ENCODE peak calls at places on chromosomes 13 and 19, in six cellular contexts. One of them, this sample, is unnamed.

GRCh38 chr13:37141011-37141410 is 35.5 kb upstream of the CSNK1A1L start:
- DNase-seq in GM12878: no peak
- DNase-seq in SK-N-SH: no peak
- DNase-seq in H1: no peak
- DNase-seq in K562: no peak
- DNase-seq in HCT116: no peak
- DNase-seq in this sample: no peak

GRCh38 chr19:51740356-51740755 is 11.3 kb downstream of the FPR1 start:
- DNase-seq in GM12878: no peak
- DNase-seq in SK-N-SH: no peak
- DNase-seq in H1: no peak
- DNase-seq in K562: no peak
- DNase-seq in HCT116: no peak
- DNase-seq in this sample: no peak

GRCh38 chr19:41373993-41374392 is 2.3 kb upstream of the TMEM91 start:
- DNase-seq in GM12878: no peak
- DNase-seq in SK-N-SH: peak; percentile 94
- DNase-seq in H1: no peak
- DNase-seq in K562: no peak
- DNase-seq in HCT116: no peak
- DNase-seq in this sample: no peak

GRCh38 chr13:106548064-106548696 is 12.7 kb upstream of the EFNB2 start:
- DNase-seq in GM12878: no peak
- DNase-seq in SK-N-SH: no peak
- DNase-seq in H1: no peak
- DNase-seq in K562: no peak
- DNase-seq in HCT116: no peak
- DNase-seq in this sample: no peak

GRCh38 chr13:102327119-102327617 is 74.7 kb downstream of the FGF14 start:
- DNase-seq in GM12878: no peak
- DNase-seq in SK-N-SH: no peak
- DNase-seq in H1: no peak
- DNase-seq in K562: no peak
- DNase-seq in HCT116: no peak
- DNase-seq in this sample: no peak

GRCh38 chr19:16698914-16699313 is 20.7 kb upstream of the NWD1 start:
- DNase-seq in GM12878: no peak
- DNase-seq in SK-N-SH: peak; percentile 42
- DNase-seq in H1: no peak
- DNase-seq in K562: no peak
- DNase-seq in HCT116: no peak
- DNase-seq in this sample: no peak

GRCh38 chr13:33244907-33245287 is 40.7 kb downstream of the STARD13 start:
- DNase-seq in GM12878: no peak
- DNase-seq in SK-N-SH: no peak
- DNase-seq in H1: no peak
- DNase-seq in K562: no peak
- DNase-seq in HCT116: no peak
- DNase-seq in this sample: no peak

GRCh38 chr19:39192846-39193245 is 3.9 kb upstream of the NCCRP1 start:
- DNase-seq in GM12878: no peak
- DNase-seq in SK-N-SH: peak; percentile 68
- DNase-seq in H1: no peak
- DNase-seq in K562: no peak
- DNase-seq in HCT116: no peak
- DNase-seq in this sample: no peak

GRCh38 chr13:25233861-25234260 is 53.4 kb downstream of the MTMR6 start:
- DNase-seq in GM12878: no peak
- DNase-seq in SK-N-SH: no peak
- DNase-seq in H1: no peak
- DNase-seq in K562: no peak
- DNase-seq in HCT116: no peak
- DNase-seq in this sample: peak; percentile 77

GRCh38 chr13:103140001-103140671 is 73.9 kb upstream of the SLC10A2 start:
- DNase-seq in GM12878: peak; percentile 52
- DNase-seq in SK-N-SH: peak; percentile 10
- DNase-seq in H1: no peak
- DNase-seq in K562: peak; percentile 9
- DNase-seq in HCT116: peak; percentile 16
- DNase-seq in this sample: peak; percentile 4

GRCh38 chr13:30846844-30847243 is 59.2 kb upstream of the MEDAG start:
- DNase-seq in GM12878: no peak
- DNase-seq in SK-N-SH: no peak
- DNase-seq in H1: no peak
- DNase-seq in K562: no peak
- DNase-seq in HCT116: no peak
- DNase-seq in this sample: no peak

GRCh38 chr13:60169239-60170031 is 5.7 kb upstream of the DIAPH3 start:
- DNase-seq in GM12878: no peak
- DNase-seq in SK-N-SH: no peak
- DNase-seq in H1: no peak
- DNase-seq in K562: no peak
- DNase-seq in HCT116: no peak
- DNase-seq in this sample: no peak

GRCh38 chr13:109654341-109655205 is 131.8 kb downstream of the IRS2 start:
- DNase-seq in GM12878: no peak
- DNase-seq in SK-N-SH: no peak
- DNase-seq in H1: no peak
- DNase-seq in K562: no peak
- DNase-seq in HCT116: no peak
- DNase-seq in this sample: no peak

GRCh38 chr19:52786078-52786463 is 520 bp downstream of the ZNF600 start:
- DNase-seq in GM12878: no peak
- DNase-seq in SK-N-SH: peak; percentile 41
- DNase-seq in H1: no peak
- DNase-seq in K562: peak; percentile 35
- DNase-seq in HCT116: no peak
- DNase-seq in this sample: peak; percentile 3

GRCh38 chr13:75327132-75327505 is 154.8 kb downstream of the TBC1D4 start:
- DNase-seq in GM12878: no peak
- DNase-seq in SK-N-SH: no peak
- DNase-seq in H1: no peak
- DNase-seq in K562: no peak
- DNase-seq in HCT116: no peak
- DNase-seq in this sample: no peak

GRCh38 chr13:30429721-30430694 is 7.7 kb downstream of the UBE2L5 start:
- DNase-seq in GM12878: peak; percentile 59
- DNase-seq in SK-N-SH: no peak
- DNase-seq in H1: no peak
- DNase-seq in K562: peak; percentile 14
- DNase-seq in HCT116: peak; percentile 60
- DNase-seq in this sample: no peak

GRCh38 chr13:43196171-43196611 is 172.8 kb downstream of the DNAJC15 start:
- DNase-seq in GM12878: no peak
- DNase-seq in SK-N-SH: peak; percentile 70
- DNase-seq in H1: no peak
- DNase-seq in K562: no peak
- DNase-seq in HCT116: no peak
- DNase-seq in this sample: peak; percentile 7

GRCh38 chr13:36531746-36532486 is 99.6 kb downstream of the CCNA1 start:
- DNase-seq in GM12878: no peak
- DNase-seq in SK-N-SH: no peak
- DNase-seq in H1: no peak
- DNase-seq in K562: no peak
- DNase-seq in HCT116: no peak
- DNase-seq in this sample: no peak

GRCh38 chr13:113365551-113365971 is 1.6 kb upstream of the GRTP1 start:
- DNase-seq in GM12878: no peak
- DNase-seq in SK-N-SH: no peak
- DNase-seq in H1: no peak
- DNase-seq in K562: no peak
- DNase-seq in HCT116: no peak
- DNase-seq in this sample: no peak

GRCh38 chr19:16445238-16446107 is 26.3 kb downstream of the EPS15L1 start:
- DNase-seq in GM12878: peak; percentile 90
- DNase-seq in SK-N-SH: no peak
- DNase-seq in H1: no peak
- DNase-seq in K562: no peak
- DNase-seq in HCT116: no peak
- DNase-seq in this sample: no peak

GRCh38 chr19:34428549-34429285 is 536 bp downstream of the UBA2 start:
- DNase-seq in GM12878: no peak
- DNase-seq in SK-N-SH: peak; percentile 47
- DNase-seq in H1: no peak
- DNase-seq in K562: peak; percentile 89
- DNase-seq in HCT116: no peak
- DNase-seq in this sample: peak; percentile 9

GRCh38 chr19:45001087-45001739 is at the start of gene RELB:
- DNase-seq in GM12878: peak; percentile 57
- DNase-seq in SK-N-SH: peak; percentile 99
- DNase-seq in H1: peak; percentile 47
- DNase-seq in K562: peak; percentile 98
- DNase-seq in HCT116: peak; percentile 72
- DNase-seq in this sample: peak; percentile 91

GRCh38 chr19:56217039-56217949 is 15.2 kb downstream of the ZSCAN5C start:
- DNase-seq in GM12878: no peak
- DNase-seq in SK-N-SH: peak; percentile 39
- DNase-seq in H1: peak; percentile 27
- DNase-seq in K562: no peak
- DNase-seq in HCT116: no peak
- DNase-seq in this sample: no peak

GRCh38 chr13:27194895-27195764 is 23.5 kb upstream of the USP12 start:
- DNase-seq in GM12878: no peak
- DNase-seq in SK-N-SH: no peak
- DNase-seq in H1: no peak
- DNase-seq in K562: peak; percentile 32
- DNase-seq in HCT116: peak; percentile 96
- DNase-seq in this sample: no peak

GRCh38 chr19:6041071-6041470 is 63.1 kb upstream of the RANBP3 start:
- DNase-seq in GM12878: no peak
- DNase-seq in SK-N-SH: no peak
- DNase-seq in H1: no peak
- DNase-seq in K562: no peak
- DNase-seq in HCT116: no peak
- DNase-seq in this sample: no peak

GRCh38 chr19:50833802-50834167 is 411 bp upstream of the KLK15 start:
- DNase-seq in GM12878: no peak
- DNase-seq in SK-N-SH: no peak
- DNase-seq in H1: no peak
- DNase-seq in K562: no peak
- DNase-seq in HCT116: no peak
- DNase-seq in this sample: no peak

GRCh38 chr13:45490068-45490467 is 25.3 kb downstream of the COG3 start:
- DNase-seq in GM12878: no peak
- DNase-seq in SK-N-SH: peak; percentile 27
- DNase-seq in H1: no peak
- DNase-seq in K562: no peak
- DNase-seq in HCT116: no peak
- DNase-seq in this sample: no peak
- TF ChIP-seq JUND in GM12878: no peak
- TF ChIP-seq JUND in SK-N-SH: no peak
- TF ChIP-seq JUND in H1: no peak
- TF ChIP-seq JUND in K562: no peak
- TF ChIP-seq JUND in HCT116: no peak
- TF ChIP-seq JUND in this sample: no peak

GRCh38 chr19:48196321-48196761 is 25.9 kb downstream of the ZSWIM9 start:
- DNase-seq in GM12878: no peak
- DNase-seq in SK-N-SH: peak; percentile 35
- DNase-seq in H1: no peak
- DNase-seq in K562: no peak
- DNase-seq in HCT116: no peak
- DNase-seq in this sample: no peak

GRCh38 chr19:48194041-48194871 is 23.8 kb downstream of the ZSWIM9 start:
- DNase-seq in GM12878: no peak
- DNase-seq in SK-N-SH: peak; percentile 34
- DNase-seq in H1: no peak
- DNase-seq in K562: peak; percentile 38
- DNase-seq in HCT116: no peak
- DNase-seq in this sample: no peak

GRCh38 chr19:48192750-48193149 is 22.3 kb downstream of the ZSWIM9 start:
- DNase-seq in GM12878: no peak
- DNase-seq in SK-N-SH: no peak
- DNase-seq in H1: no peak
- DNase-seq in K562: no peak
- DNase-seq in HCT116: no peak
- DNase-seq in this sample: no peak

GRCh38 chr19:48195106-48195830 is 24.8 kb downstream of the ZSWIM9 start:
- DNase-seq in GM12878: no peak
- DNase-seq in SK-N-SH: peak; percentile 24
- DNase-seq in H1: no peak
- DNase-seq in K562: no peak
- DNase-seq in HCT116: no peak
- DNase-seq in this sample: no peak

GRCh38 chr19:48196933-48197665 is 26.6 kb downstream of the ZSWIM9 start:
- DNase-seq in GM12878: no peak
- DNase-seq in SK-N-SH: peak; percentile 25
- DNase-seq in H1: no peak
- DNase-seq in K562: peak; percentile 29
- DNase-seq in HCT116: no peak
- DNase-seq in this sample: no peak
- TF ChIP-seq JUND in GM12878: no peak
- TF ChIP-seq JUND in SK-N-SH: no peak
- TF ChIP-seq JUND in H1: no peak
- TF ChIP-seq JUND in K562: no peak
- TF ChIP-seq JUND in HCT116: no peak
- TF ChIP-seq JUND in this sample: no peak

GRCh38 chr19:27774827-27775226 is 1438.1 kb downstream of the UQCRFS1 start:
- DNase-seq in GM12878: no peak
- DNase-seq in SK-N-SH: no peak
- DNase-seq in H1: no peak
- DNase-seq in K562: peak; percentile 72
- DNase-seq in HCT116: no peak
- DNase-seq in this sample: peak; percentile 16
- TF ChIP-seq JUND in GM12878: no peak
- TF ChIP-seq JUND in SK-N-SH: no peak
- TF ChIP-seq JUND in H1: no peak
- TF ChIP-seq JUND in K562: no peak
- TF ChIP-seq JUND in HCT116: no peak
- TF ChIP-seq JUND in this sample: no peak

DNA sequence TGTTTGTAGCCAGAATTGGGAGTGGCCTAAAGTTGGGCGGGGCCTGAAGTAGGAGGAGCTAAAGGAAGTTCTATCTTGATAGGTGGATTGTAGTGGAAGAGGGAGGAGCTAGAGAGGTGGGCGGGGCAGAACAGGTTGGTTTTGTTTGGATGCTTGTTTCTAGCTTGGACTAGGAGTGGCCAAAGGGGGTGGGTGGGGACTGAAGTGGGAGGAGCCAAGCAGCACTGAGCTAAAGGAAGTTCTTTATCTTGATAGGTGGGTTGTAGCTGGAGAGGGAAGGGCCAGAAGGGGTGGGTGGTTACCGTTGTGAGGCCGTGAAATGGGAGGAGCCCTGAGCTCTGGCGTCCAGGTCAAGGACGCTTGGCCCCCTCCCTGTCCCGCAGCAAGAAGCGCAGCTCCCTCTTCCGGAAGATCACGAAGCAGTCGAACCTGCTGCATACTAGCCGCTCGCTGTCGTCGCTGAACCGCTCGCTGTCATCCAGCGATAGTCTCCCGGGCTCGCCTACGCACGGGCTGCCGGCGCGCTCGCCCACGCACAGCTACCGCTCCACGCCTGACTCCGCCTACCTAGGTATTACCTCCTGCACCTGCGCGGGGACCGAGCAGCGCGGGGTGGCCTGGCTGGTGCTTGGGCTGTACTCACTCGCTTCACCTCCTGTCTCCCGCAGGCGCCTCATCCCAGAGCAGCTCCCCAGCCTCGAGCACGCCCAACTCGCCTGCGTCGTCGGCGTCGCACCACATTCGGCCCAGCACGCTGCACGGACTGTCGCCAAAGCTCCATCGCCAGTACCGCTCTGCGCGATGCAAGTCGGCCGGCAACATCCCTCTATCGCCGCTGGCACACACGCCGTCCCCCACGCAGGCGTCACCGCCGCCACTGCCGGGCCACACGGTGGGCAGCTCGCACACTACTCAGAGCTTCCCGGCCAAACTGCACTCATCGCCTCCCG is 8.0 kb downstream of the DNASE2 start:
- DNase-seq in GM12878: no peak
- DNase-seq in SK-N-SH: peak; percentile 83
- DNase-seq in H1: no peak
- DNase-seq in K562: peak; percentile 84
- DNase-seq in HCT116: no peak
- DNase-seq in this sample: peak; percentile 96
- TF ChIP-seq JUND in GM12878: no peak
- TF ChIP-seq JUND in SK-N-SH: no peak
- TF ChIP-seq JUND in H1: no peak
- TF ChIP-seq JUND in K562: no peak
- TF ChIP-seq JUND in HCT116: no peak
- TF ChIP-seq JUND in this sample: no peak

This sample was measured in T47D.